ENCODE peak calls at places on chromosomes 1 and 21, in seven cellular contexts. A, O, B, H, Y, L and C are unnamed samples.

GRCh38 chr1:160942926-160943325 is 11.7 kb downstream of the ITLN2 start:
- DNase-seq in L (no peak), A (no peak), B (no peak), O (peak; percentile 83), Y (no peak), H (no peak), C (no peak)

GRCh38 chr1:93080424-93080823 is 1.3 kb downstream of the MTF2 start:
- DNase-seq in H (no peak), Y (no peak), B (peak; percentile 71), O (peak; percentile 20), L (no peak), A (no peak), C (no peak)

GRCh38 chr21:46229133-46229922 is 754 bp upstream of the LSS start:
- DNase-seq in L (no peak), H (no peak), Y (no peak), O (peak; percentile 26), A (no peak), B (no peak), C (no peak)

GRCh38 chr21:42858957-42859890 is 20.1 kb downstream of the WDR4 start:
- DNase-seq in B (no peak), A (no peak), H (no peak), L (no peak), O (no peak), Y (no peak), C (no peak)

GRCh38 chr1:54928327-54928726 is 41.3 kb upstream of the DHCR24 start:
- DNase-seq in O (no peak), B (no peak), Y (no peak), L (no peak), A (no peak), H (no peak), C (no peak)

GRCh38 chr1:162215902-162216301 is 146.4 kb downstream of the NOS1AP start:
- DNase-seq in Y (no peak), L (no peak), A (no peak), H (no peak), B (no peak), O (no peak), C (no peak)

GRCh38 chr1:41850029-41850428 is 68.7 kb downstream of the HIVEP3 start:
- DNase-seq in O (no peak), H (peak; percentile 10), Y (no peak), L (no peak), A (no peak), B (no peak), C (no peak)

GRCh38 chr1:11072216-11072917 is 12.5 kb upstream of the SRM start:
- DNase-seq in O (no peak), Y (no peak), B (no peak), H (no peak), L (no peak), A (no peak), C (no peak)

GRCh38 chr1:235246022-235246948 is 81.7 kb downstream of the ARID4B start:
- DNase-seq in L (no peak), B (no peak), O (no peak), A (no peak), H (no peak), Y (no peak), C (no peak)

GRCh38 chr1:243549791-243550190 is 293.9 kb downstream of the SDCCAG8 start:
- DNase-seq in A (no peak), Y (no peak), L (no peak), B (peak; percentile 38), H (no peak), O (no peak), C (no peak)

GRCh38 chr21:42231761-42232160 is 12.8 kb downstream of the ABCG1 start:
- DNase-seq in O (no peak), A (no peak), B (no peak), Y (no peak), H (no peak), L (no peak), C (no peak)